ENCODE peak calls at places on chromosomes 2 and 18, in seven cellular contexts. N is neuronal stem cell, T is H9, U is mesendoderm, B is IMR-90, J is trophoblast cell, E is H1. L is an unnamed sample.
A peak's percentile ranks its signal among the peaks of the same experiment; 100 is the strongest.

GRCh38 chr2:99159594-99159993 is 4.8 kb downstream of the LIPT1 start:
- DNase-seq in N (no peak), T (no peak), U (no peak), B (no peak), J (no peak), E (no peak), L (no peak)

GRCh38 chr18:44636241-44636640 is 44.4 kb upstream of the SETBP1 start:
- DNase-seq in N (no peak), T (no peak), U (no peak), B (no peak), J (no peak), E (no peak), L (no peak)

GRCh38 chr2:18219676-18220075 is 340.8 kb downstream of the RDH14 start:
- DNase-seq in N (no peak), T (no peak), U (no peak), B (peak; percentile 18), J (no peak), E (no peak), L (peak; percentile 5)

GRCh38 chr2:20428717-20429490 is 18.0 kb upstream of the RHOB start:
- DNase-seq in N (no peak), T (no peak), U (no peak), B (no peak), J (no peak), E (no peak), L (no peak)

GRCh38 chr2:98346259-98347236 is at the start of gene CNGA3:
- DNase-seq in N (peak; percentile 65), T (peak; percentile 65), U (peak; percentile 70), B (peak; percentile 6), J (no peak), E (no peak), L (peak; percentile 36)

GRCh38 chr18:49768051-49768391 is 45.3 kb downstream of the ACAA2 start:
- DNase-seq in N (peak; percentile 48), T (peak; percentile 85), U (peak; percentile 88), B (peak; percentile 65), J (peak; percentile 59), E (peak; percentile 69), L (peak; percentile 62)

GRCh38 chr2:150191349-150191748 is 296.1 kb downstream of the RND3 start:
- DNase-seq in N (no peak), T (no peak), U (no peak), B (peak; percentile 75), J (no peak), E (no peak), L (peak; percentile 33)

GRCh38 chr2:226256237-226256636 is 543.4 kb downstream of the IRS1 start:
- DNase-seq in N (no peak), T (no peak), U (no peak), B (peak; percentile 82), J (no peak), E (no peak), L (peak; percentile 48)

GRCh38 chr2:213995400-213996105 is 415.3 kb upstream of the VWC2L start:
- DNase-seq in N (no peak), T (no peak), U (no peak), B (peak; percentile 94), J (peak; percentile 20), E (no peak), L (peak; percentile 61)

GRCh38 chr2:43129676-43130547 is 96.5 kb downstream of the ZFP36L2 start:
- DNase-seq in N (no peak), T (no peak), U (no peak), B (peak; percentile 43), J (no peak), E (no peak), L (no peak)

GRCh38 chr18:76425299-76426101 is 69.5 kb downstream of the ZNF516 start:
- DNase-seq in N (no peak), T (no peak), U (peak; percentile 62), B (peak; percentile 52), J (no peak), E (peak; percentile 15), L (peak; percentile 40)

GRCh38 chr2:27085670-27086089 is 892 bp upstream of the KHK start:
- DNase-seq in N (no peak), T (peak; percentile 71), U (peak; percentile 64), B (peak; percentile 45), J (peak; percentile 39), E (no peak), L (peak; percentile 76)

GRCh38 chr2:96423281-96423680 is 81.9 kb downstream of the NEURL3 start:
- DNase-seq in N (no peak), T (no peak), U (no peak), B (no peak), J (no peak), E (no peak), L (no peak)

GRCh38 chr2:136219341-136219740 is 101.4 kb upstream of the CXCR4 start:
- DNase-seq in N (no peak), T (no peak), U (no peak), B (no peak), J (no peak), E (no peak), L (no peak)

GRCh38 chr2:96867756-96868554 is 1.9 kb downstream of the SEMA4C start:
- DNase-seq in N (no peak), T (no peak), U (peak; percentile 26), B (no peak), J (no peak), E (no peak), L (peak; percentile 40)

GRCh38 chr2:36587091-36587490 is 10.9 kb downstream of the FEZ2 start:
- DNase-seq in N (no peak), T (no peak), U (no peak), B (no peak), J (no peak), E (no peak), L (no peak)

GRCh38 chr2:47309952-47310800 is 92.8 kb upstream of the MSH2 start:
- DNase-seq in N (no peak), T (no peak), U (peak; percentile 96), B (peak; percentile 51), J (no peak), E (no peak), L (peak; percentile 60)

GRCh38 chr2:219001100-219001576 is 7.9 kb upstream of the CRYBA2 start:
- DNase-seq in N (no peak), T (no peak), U (peak; percentile 32), B (no peak), J (peak; percentile 57), E (no peak), L (no peak)

GRCh38 chr2:218999021-218999880 is 6.0 kb upstream of the CRYBA2 start:
- DNase-seq in N (no peak), T (no peak), U (peak; percentile 97), B (no peak), J (no peak), E (no peak), L (no peak)

GRCh38 chr2:219001577-219002394 is 8.6 kb upstream of the CRYBA2 start:
- DNase-seq in N (no peak), T (peak; percentile 67), U (peak; percentile 56), B (no peak), J (peak; percentile 82), E (no peak), L (no peak)

GRCh38 chr2:218999881-219000568 is 6.8 kb upstream of the CRYBA2 start:
- DNase-seq in N (no peak), T (peak; percentile 79), U (peak; percentile 96), B (no peak), J (no peak), E (no peak), L (no peak)

DNA sequence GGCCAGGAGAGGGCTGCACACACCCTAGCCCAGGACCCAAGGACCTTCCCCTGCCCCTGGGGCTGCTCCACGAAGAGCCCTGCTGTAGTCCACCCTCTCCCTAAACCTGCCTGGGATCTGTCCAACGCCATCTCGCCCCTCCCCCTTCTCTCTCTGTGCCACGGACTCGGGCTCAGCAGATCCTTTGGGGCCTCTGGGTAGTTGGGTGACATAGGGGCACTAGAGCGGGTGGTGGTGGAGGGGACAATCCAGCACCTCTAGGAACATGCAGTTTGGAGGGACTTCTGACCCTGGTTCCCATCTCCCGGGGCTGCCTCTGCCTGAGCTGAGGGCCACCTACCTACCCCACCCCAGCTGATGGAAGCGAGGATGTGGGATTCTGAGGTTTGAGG is 7.3 kb upstream of the CRYBA2 start:
- DNase-seq in N (no peak), T (peak; percentile 37), U (no peak), B (no peak), J (no peak), E (no peak), L (no peak)
- H3K18ac ChIP-seq in N (peak overlapping the region; percentile 35), T (no peak overlapping the region), U (peak overlapping the region; percentile 34), B (no peak overlapping the region), J (no peak overlapping the region), E (peak overlapping the region; percentile 75), L (no peak overlapping the region)

GRCh38 chr2:238254095-238254494 is 14.3 kb upstream of the HES6 start:
- DNase-seq in N (no peak), T (no peak), U (no peak), B (no peak), J (no peak), E (no peak), L (no peak)

GRCh38 chr2:238256594-238257104 is 16.8 kb upstream of the HES6 start:
- DNase-seq in N (peak; percentile 85), T (peak; percentile 97), U (peak; percentile 97), B (peak; percentile 61), J (peak; percentile 74), E (peak; percentile 91), L (peak; percentile 84)

GRCh38 chr2:238256111-238256510 is 16.3 kb upstream of the HES6 start:
- DNase-seq in N (no peak), T (no peak), U (no peak), B (no peak), J (no peak), E (no peak), L (no peak)

GRCh38 chr2:238255636-238256035 is 15.8 kb upstream of the HES6 start:
- DNase-seq in N (no peak), T (no peak), U (no peak), B (no peak), J (no peak), E (no peak), L (no peak)

DNA sequence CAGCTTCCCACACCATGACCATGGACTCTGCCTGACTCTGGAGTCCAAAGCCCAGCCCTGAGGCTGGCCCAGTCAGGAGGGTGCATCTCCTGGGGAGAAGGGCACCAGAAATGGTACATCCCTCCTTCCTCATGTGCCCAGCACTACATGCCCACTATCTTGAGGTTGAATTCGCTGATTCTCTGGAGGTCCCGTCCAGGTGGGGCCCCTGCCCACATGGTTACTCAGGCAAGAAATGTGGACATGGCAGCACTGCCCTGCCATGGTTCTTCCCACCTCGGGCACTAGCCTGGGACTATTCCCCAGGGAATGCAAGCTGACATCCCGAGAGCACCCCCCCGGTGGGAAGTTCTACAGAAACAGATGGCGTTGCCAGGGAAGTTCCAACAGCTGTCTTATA is 15.3 kb upstream of the HES6 start:
- DNase-seq in N (no peak), T (no peak), U (no peak), B (no peak), J (no peak), E (no peak), L (no peak)
- H3K18ac ChIP-seq in N (no peak overlapping the region), T (no peak overlapping the region), U (no peak overlapping the region), B (no peak overlapping the region), J (no peak overlapping the region), E (no peak overlapping the region), L (no peak overlapping the region)

DNA sequence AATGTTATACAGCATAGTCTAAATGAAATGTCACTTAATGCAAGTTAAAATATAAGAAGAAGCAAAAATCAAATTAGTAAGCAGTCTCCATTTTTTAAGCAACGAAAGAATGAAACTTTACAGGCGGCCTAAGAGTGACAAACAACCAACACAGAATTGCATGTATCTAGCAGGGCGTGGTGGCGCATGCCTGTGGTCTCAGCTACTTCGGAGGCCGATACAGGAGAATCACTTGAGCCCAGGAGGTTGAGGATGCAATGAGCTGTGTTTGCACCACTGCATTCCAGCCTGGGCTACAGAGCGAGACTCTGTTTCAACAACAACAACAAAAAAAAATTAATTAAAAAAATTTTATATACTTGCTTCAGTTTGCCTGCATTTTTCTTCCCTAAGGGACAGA is 16.6 kb downstream of the RBMS1 start:
- DNase-seq in N (no peak), T (no peak), U (peak; percentile 37), B (no peak), J (peak; percentile 75), E (no peak), L (peak; percentile 67)
- H3K18ac ChIP-seq in N (no peak overlapping the region), T (no peak overlapping the region), U (peak overlapping the region; percentile 14), B (peak overlapping the region; percentile 24), J (no peak overlapping the region), E (no peak overlapping the region), L (no peak overlapping the region)

GRCh38 chr2:28405537-28405936 is 12.9 kb downstream of the FOSL2 start:
- DNase-seq in N (no peak), T (no peak), U (no peak), B (no peak), J (no peak), E (no peak), L (no peak)
- H3K18ac ChIP-seq in N (no peak overlapping the region), T (no peak overlapping the region), U (no peak overlapping the region), B (no peak overlapping the region), J (no peak overlapping the region), E (no peak overlapping the region), L (no peak overlapping the region)

L was measured in mesenchymal stem cell.